ENCODE peak calls at places on chromosomes 11 and 22, in four cellular contexts. X, Z, C and P are unnamed samples.

GRCh38 chr22:42324566-42324965 is 54.1 kb upstream of the TCF20 start:
- DNase-seq in C (no peak), Z (no peak), X (no peak), P (no peak)

GRCh38 chr11:108596701-108597100 is 3.1 kb upstream of the EXPH5 start:
- DNase-seq in Z (no peak), X (no peak), C (no peak), P (no peak)

GRCh38 chr11:24636291-24636629 is 139.4 kb downstream of the LUZP2 start:
- DNase-seq in Z (no peak), X (no peak), C (no peak), P (no peak)

GRCh38 chr11:128299132-128299726 is 288.1 kb downstream of the ETS1 start:
- DNase-seq in Z (no peak), X (peak; percentile 57), C (peak; percentile 58), P (no peak)

GRCh38 chr11:66475349-66476172 is 4.7 kb upstream of the DPP3 start:
- DNase-seq in X (no peak), C (no peak), Z (no peak), P (no peak)

GRCh38 chr11:6022954-6023353 is 7.6 kb downstream of the OR56A1 start:
- DNase-seq in Z (no peak), C (peak; percentile 19), X (peak; percentile 29), P (peak; percentile 36)

GRCh38 chr22:50720861-50721844 is 16.9 kb upstream of the ACR start:
- DNase-seq in X (no peak), C (no peak), Z (no peak), P (no peak)

GRCh38 chr11:2587976-2588748 is 111.6 kb downstream of the KCNQ1OT1 start:
- DNase-seq in C (no peak), Z (peak; percentile 11), X (no peak), P (no peak)

GRCh38 chr11:78653294-78653909 is 78.7 kb upstream of the NARS2 start:
- DNase-seq in X (no peak), Z (no peak), C (no peak), P (no peak)

GRCh38 chr11:16184588-16184987 is 171.8 kb downstream of the SOX6 start:
- DNase-seq in X (no peak), Z (no peak), C (peak; percentile 81), P (no peak)

GRCh38 chr11:118820412-118821357 is 29.7 kb upstream of the DDX6 start:
- DNase-seq in Z (no peak), X (peak; percentile 13), C (peak; percentile 65), P (no peak)

GRCh38 chr22:42692239-42693054 is 28.2 kb downstream of the A4GALT start:
- DNase-seq in C (no peak), Z (no peak), X (no peak), P (no peak)

GRCh38 chr22:28112548-28113043 is 193.5 kb upstream of the PITPNB start:
- DNase-seq in Z (no peak), X (no peak), C (peak; percentile 44), P (peak; percentile 16)

GRCh38 chr22:46795845-46796565 is 33.6 kb downstream of the TBC1D22A start:
- DNase-seq in Z (no peak), X (no peak), C (no peak), P (no peak)

GRCh38 chr11:86869966-86870570 is 69.7 kb downstream of the PRSS23 start:
- DNase-seq in X (peak; percentile 79), Z (peak; percentile 67), C (peak; percentile 65), P (peak; percentile 70)

GRCh38 chr22:38724926-38725571 is 19.3 kb downstream of the GTPBP1 start:
- DNase-seq in C (peak; percentile 43), Z (no peak), X (no peak), P (peak; percentile 45)

GRCh38 chr11:72781313-72782080 is 12.3 kb downstream of the STARD10 start:
- DNase-seq in Z (peak; percentile 51), X (no peak), C (no peak), P (peak; percentile 37)

GRCh38 chr11:120482149-120482548 is 29.4 kb upstream of the GRIK4 start:
- DNase-seq in X (no peak), C (no peak), Z (no peak), P (no peak)

GRCh38 chr11:118171274-118172062 is 5.0 kb downstream of the SCN2B start:
- DNase-seq in X (peak; percentile 44), C (peak; percentile 25), Z (peak; percentile 87), P (peak; percentile 82)

GRCh38 chr11:101439488-101439887 is 144.3 kb downstream of the TRPC6 start:
- DNase-seq in X (no peak), C (no peak), Z (no peak), P (no peak)

GRCh38 chr22:27749597-27750225 is 51.8 kb downstream of the MN1 start:
- DNase-seq in Z (peak; percentile 42), X (no peak), C (peak; percentile 43), P (no peak)

GRCh38 chr11:59182457-59183151 is 10.7 kb downstream of the DTX4 start:
- DNase-seq in X (no peak), Z (no peak), C (no peak), P (no peak)

GRCh38 chr11:68889948-68890446 is 13.6 kb downstream of the MRPL21 start:
- DNase-seq in C (peak; percentile 94), Z (peak; percentile 59), X (peak; percentile 62), P (peak; percentile 64)

GRCh38 chr11:65170058-65170534 is at the start of gene SPDYC:
- DNase-seq in Z (no peak), X (no peak), C (no peak), P (no peak)

GRCh38 chr11:119065369-119065768 is 2.2 kb upstream of the VPS11 start:
- DNase-seq in C (peak; percentile 35), X (no peak), Z (no peak), P (no peak)

GRCh38 chr11:130796828-130797227 is 119.5 kb downstream of the SNX19 start:
- DNase-seq in C (no peak), X (no peak), Z (no peak), P (no peak)

GRCh38 chr11:19740586-19740985 is 27.9 kb downstream of the NAV2 start:
- DNase-seq in Z (no peak), X (no peak), C (no peak), P (no peak)

GRCh38 chr11:19737575-19737974 is 24.9 kb downstream of the NAV2 start:
- DNase-seq in C (no peak), Z (no peak), X (no peak), P (no peak)

GRCh38 chr11:19742595-19743292 is 30.1 kb downstream of the NAV2 start:
- DNase-seq in X (peak; percentile 80), C (peak; percentile 79), Z (peak; percentile 86), P (peak; percentile 82)

GRCh38 chr11:19738124-19738523 is 25.5 kb downstream of the NAV2 start:
- DNase-seq in Z (no peak), C (no peak), X (no peak), P (no peak)

DNA sequence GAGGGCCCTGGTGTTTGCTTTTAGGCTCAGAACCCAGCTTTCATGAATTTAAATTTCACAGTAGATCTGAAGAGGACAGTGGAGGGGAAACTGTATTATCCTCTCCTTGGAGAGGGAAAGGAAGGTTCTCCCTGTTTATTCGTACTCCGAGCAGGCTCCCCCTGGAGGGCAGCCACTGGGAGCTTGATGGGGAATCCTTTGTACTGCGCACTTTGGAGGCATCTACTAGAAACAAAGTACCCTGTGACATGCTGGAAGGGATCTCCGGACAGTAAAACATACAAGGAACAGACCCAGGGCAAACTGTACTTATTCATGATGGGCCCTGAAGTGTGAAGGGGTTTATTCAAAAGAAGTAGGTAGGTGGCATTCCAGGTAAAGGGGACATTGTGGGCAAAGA is 27.2 kb downstream of the NAV2 start:
- DNase-seq in C (peak; percentile 22), Z (peak; percentile 38), X (no peak), P (peak; percentile 40)
- TF ChIP-seq CTCF in C (peak; percentile 49), Z (no peak), X (peak; percentile 21), P (peak; percentile 24)

DNA sequence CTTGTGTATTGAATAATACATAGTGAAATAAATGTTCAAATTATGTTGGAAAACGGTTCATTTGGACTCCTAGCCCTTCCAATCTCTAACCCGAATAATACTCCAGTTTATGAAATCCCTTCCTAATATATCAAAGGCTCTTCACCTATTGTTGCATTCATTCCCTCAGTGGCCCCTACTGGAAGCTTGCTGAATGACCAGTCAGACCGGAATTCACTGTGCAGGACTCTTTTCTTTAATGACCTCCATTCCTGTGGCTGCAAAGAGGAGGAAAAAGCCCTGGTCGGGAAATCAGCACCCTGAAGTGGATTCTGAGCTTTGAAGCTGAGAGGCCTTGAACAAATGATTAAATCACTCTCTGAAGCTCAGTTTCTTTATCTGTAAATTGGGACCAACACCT is 19.1 kb upstream of the RCN1 start:
- DNase-seq in Z (no peak), C (peak; percentile 70), X (no peak), P (peak; percentile 42)
- TF ChIP-seq CTCF in Z (peak; percentile 59), C (peak; percentile 70), X (peak; percentile 18), P (peak; percentile 48)

DNA sequence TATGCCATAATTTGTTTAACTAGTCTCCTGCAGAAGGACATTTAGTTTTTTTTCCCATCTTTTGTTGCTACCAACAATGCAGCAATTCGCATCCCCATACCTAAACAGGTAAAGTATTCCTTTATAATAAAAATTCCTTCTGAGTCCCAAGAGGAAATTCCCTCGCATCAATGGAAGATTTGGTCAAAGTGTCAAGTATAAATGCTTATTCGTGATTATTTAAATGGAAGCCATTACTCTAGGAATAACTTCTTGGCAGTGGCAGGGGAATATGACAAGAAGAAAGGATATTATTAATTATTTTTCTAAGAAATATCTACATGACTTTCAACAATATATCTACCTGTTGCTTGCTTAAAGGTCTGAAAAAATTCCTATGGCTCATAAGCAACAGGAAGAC is 25.6 kb downstream of the RNF141 start:
- DNase-seq in Z (no peak), X (no peak), C (no peak), P (no peak)
- TF ChIP-seq CTCF in Z (no peak), X (no peak), C (no peak), P (no peak)

DNA sequence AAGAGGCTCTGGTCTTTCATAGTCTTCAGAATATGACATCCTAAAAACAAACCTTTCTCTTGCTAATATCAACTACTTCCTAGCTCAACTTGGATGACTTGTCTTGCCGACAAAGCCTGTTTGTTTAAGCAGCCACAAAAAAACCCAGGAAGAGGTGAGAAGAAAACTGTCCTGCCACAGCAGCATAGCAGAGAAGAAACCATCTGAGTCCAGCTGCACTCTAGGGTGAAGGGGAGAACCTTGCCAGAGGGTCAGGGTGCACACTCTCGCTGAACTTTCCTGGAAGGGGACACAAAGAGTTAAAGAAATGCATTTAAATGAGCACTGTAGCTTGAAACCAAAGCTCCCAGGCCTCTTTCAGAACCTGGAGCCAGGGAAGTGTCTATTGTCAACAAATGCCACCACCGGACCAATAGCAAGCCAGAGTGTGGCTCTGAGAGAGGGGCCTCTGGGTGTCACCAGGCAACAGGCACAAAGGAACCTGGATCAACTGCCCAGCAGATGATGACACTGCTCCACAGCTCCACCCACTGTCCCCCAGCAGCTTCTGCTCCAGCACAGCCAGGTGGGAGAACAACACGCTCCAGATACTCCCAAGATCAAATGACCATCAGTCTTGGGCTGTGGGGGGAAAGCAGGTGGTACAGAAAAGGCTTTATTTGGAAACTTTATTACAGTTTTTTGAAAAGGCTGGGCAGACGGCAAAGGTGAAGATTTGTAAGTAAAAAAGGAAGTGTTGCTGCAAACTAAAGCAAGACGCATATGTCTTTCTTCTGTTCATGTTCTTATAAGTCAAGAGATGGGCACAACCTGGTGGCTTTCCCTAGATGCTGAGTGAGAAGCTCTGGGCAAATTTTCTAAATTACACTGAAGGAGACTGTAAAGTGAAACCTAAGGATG is 105.7 kb downstream of the RASSF10 start:
- DNase-seq in X (no peak), Z (no peak), C (no peak), P (no peak)
- TF ChIP-seq CTCF in X (no peak), Z (no peak), C (peak; percentile 20), P (no peak)